ENCODE peak calls at places on chromosomes 1 and 21, in four cellular contexts. One of them, this sample, is unnamed.

GRCh38 chr1:35539824-35540261 is 17.4 kb downstream of the KIAA0319L start:
- DNase-seq in sigmoid colon: no peak
- DNase-seq in nucleus accumbens: peak; percentile 18
- DNase-seq in progenitor cell of endocrine pancreas: no peak
- DNase-seq in this sample: no peak

GRCh38 chr1:173996995-173997394 is 25.2 kb downstream of the RC3H1 start:
- DNase-seq in sigmoid colon: no peak
- DNase-seq in nucleus accumbens: no peak
- DNase-seq in progenitor cell of endocrine pancreas: no peak
- DNase-seq in this sample: no peak

GRCh38 chr1:112172294-112172882 is 182.9 kb upstream of the KCND3 start:
- DNase-seq in sigmoid colon: no peak
- DNase-seq in nucleus accumbens: no peak
- DNase-seq in progenitor cell of endocrine pancreas: peak; percentile 59
- DNase-seq in this sample: peak; percentile 45

GRCh38 chr1:31509124-31510072 is 66.9 kb upstream of the TINAGL1 start:
- DNase-seq in sigmoid colon: no peak
- DNase-seq in nucleus accumbens: no peak
- DNase-seq in progenitor cell of endocrine pancreas: no peak
- DNase-seq in this sample: no peak

GRCh38 chr1:76336951-76337371 is 262.4 kb downstream of the ST6GALNAC3 start:
- DNase-seq in sigmoid colon: peak; percentile 67
- DNase-seq in nucleus accumbens: peak; percentile 64
- DNase-seq in progenitor cell of endocrine pancreas: no peak
- DNase-seq in this sample: peak; percentile 27

GRCh38 chr1:186745531-186746146 is 65.4 kb upstream of the PTGS2 start:
- DNase-seq in sigmoid colon: no peak
- DNase-seq in nucleus accumbens: no peak
- DNase-seq in progenitor cell of endocrine pancreas: no peak
- DNase-seq in this sample: no peak

GRCh38 chr1:91529856-91530255 is 29.2 kb downstream of the CDC7 start:
- DNase-seq in sigmoid colon: no peak
- DNase-seq in nucleus accumbens: no peak
- DNase-seq in progenitor cell of endocrine pancreas: no peak
- DNase-seq in this sample: peak; percentile 27

GRCh38 chr1:231423648-231424047 is 1.6 kb upstream of the EGLN1 start:
- DNase-seq in sigmoid colon: no peak
- DNase-seq in nucleus accumbens: no peak
- DNase-seq in progenitor cell of endocrine pancreas: no peak
- DNase-seq in this sample: no peak

GRCh38 chr1:55593299-55593698 is 378.1 kb upstream of the USP24 start:
- DNase-seq in sigmoid colon: no peak
- DNase-seq in nucleus accumbens: no peak
- DNase-seq in progenitor cell of endocrine pancreas: no peak
- DNase-seq in this sample: no peak

GRCh38 chr21:38472709-38473108 is 25.6 kb downstream of the ERG start:
- DNase-seq in sigmoid colon: no peak
- DNase-seq in nucleus accumbens: no peak
- DNase-seq in progenitor cell of endocrine pancreas: no peak
- DNase-seq in this sample: no peak